ENCODE peak calls at places on chromosomes 12 and 14, in eight cellular contexts. H is HS-5, G is NCI-H748 treated with DMSO at 0.1 percent for 48 hours, J is NAMALWA, V is A549, T is neuronal stem cell, P is iris pigment epithelial cell, K is cardiac muscle cell. B is an unnamed sample.

GRCh38 chr12:112456029-112456428 is 37.3 kb downstream of the PTPN11 start:
- DNase-seq in V (no peak), J (no peak), G (no peak), H (no peak), T (no peak), P (no peak), K (no peak), B (no peak)

GRCh38 chr14:76926521-76927251 is 100.5 kb downstream of the LRRC74A start:
- DNase-seq in G (peak), J (peak), K (no peak), P (no peak), V (no peak), T (no peak), H (no peak), B (peak)

GRCh38 chr14:34713681-34714319 is 593 bp downstream of the CFL2 start:
- DNase-seq in V (no peak), T (peak), K (peak), P (peak), G (peak), J (peak), H (peak), B (peak)

GRCh38 chr14:55071051-55071450 is 19.6 kb downstream of the MAPK1IP1L start:
- DNase-seq in P (peak), G (no peak), J (no peak), K (no peak), H (no peak), V (no peak), T (no peak), B (no peak)

GRCh38 chr12:124312601-124313000 is 17.7 kb downstream of the RFLNA start:
- DNase-seq in K (no peak), G (no peak), T (no peak), J (no peak), P (no peak), H (no peak), V (no peak), B (no peak)

GRCh38 chr14:81256289-81256960 is 35.7 kb upstream of the GTF2A1 start:
- DNase-seq in G (no peak), V (no peak), T (no peak), P (no peak), J (no peak), H (no peak), K (no peak), B (no peak)

GRCh38 chr12:14825256-14825655 is 11.3 kb upstream of the SMCO3 start:
- DNase-seq in J (no peak), K (no peak), H (no peak), V (no peak), T (no peak), G (no peak), P (peak), B (no peak)

GRCh38 chr12:24496755-24497154 is 452.1 kb downstream of the BCAT1 start:
- DNase-seq in T (no peak), H (peak), J (no peak), G (no peak), V (no peak), K (no peak), P (peak), B (peak)